ENCODE peak calls at places on chromosomes 12 and 14, in ten cellular contexts. V is kidney, Y is Caco-2, T is cardiac fibroblast, W is aorta, M is AG09309, I is K562, P is fibroblast of pulmonary artery, F is small intestine, Q is neural progenitor cell. Z is an unnamed sample.

GRCh38 chr12:86230516-86231146 is 25.6 kb downstream of the MGAT4C start:
- DNase-seq in V (no peak), Y (no peak), T (peak; percentile 7), W (no peak), M (no peak), I (no peak), P (peak; percentile 55), F (no peak), Q (no peak), Z (no peak)

GRCh38 chr12:118059645-118060275 is 1.2 kb downstream of the WSB2 start:
- DNase-seq in V (no peak), Y (no peak), T (peak; percentile 24), W (no peak), M (no peak), I (no peak), P (peak; percentile 25), F (peak; percentile 10), Q (no peak), Z (no peak)

GRCh38 chr12:25242981-25243764 is 7.6 kb downstream of the KRAS start:
- DNase-seq in V (no peak), Y (peak; percentile 66), T (peak; percentile 25), W (no peak), M (no peak), I (no peak), P (peak; percentile 66), F (peak; percentile 90), Q (no peak), Z (no peak)

GRCh38 chr12:104653730-104654328 is 197.1 kb downstream of the CHST11 start:
- DNase-seq in V (no peak), Y (no peak), T (no peak), W (no peak), M (no peak), I (peak; percentile 59), P (no peak), F (peak; percentile 17), Q (peak; percentile 45), Z (no peak)

GRCh38 chr14:79332504-79333197 is 878.7 kb downstream of the DIO2 start:
- DNase-seq in V (no peak), Y (no peak), T (no peak), W (no peak), M (no peak), I (no peak), P (no peak), F (no peak), Q (peak; percentile 66), Z (no peak)

GRCh38 chr14:65237956-65238355 is 135.6 kb upstream of the MAX start:
- DNase-seq in V (no peak), Y (peak; percentile 66), T (no peak), W (no peak), M (no peak), I (peak; percentile 59), P (peak; percentile 47), F (peak; percentile 62), Q (no peak), Z (no peak)

GRCh38 chr14:96470331-96470730 is 31.9 kb upstream of the PAPOLA start:
- DNase-seq in V (no peak), Y (no peak), T (no peak), W (no peak), M (no peak), I (no peak), P (no peak), F (no peak), Q (no peak), Z (no peak)

GRCh38 chr12:114265036-114265435 is 140.9 kb downstream of the TBX5 start:
- DNase-seq in V (no peak), Y (no peak), T (no peak), W (no peak), M (no peak), I (no peak), P (no peak), F (no peak), Q (no peak), Z (no peak)

DNA sequence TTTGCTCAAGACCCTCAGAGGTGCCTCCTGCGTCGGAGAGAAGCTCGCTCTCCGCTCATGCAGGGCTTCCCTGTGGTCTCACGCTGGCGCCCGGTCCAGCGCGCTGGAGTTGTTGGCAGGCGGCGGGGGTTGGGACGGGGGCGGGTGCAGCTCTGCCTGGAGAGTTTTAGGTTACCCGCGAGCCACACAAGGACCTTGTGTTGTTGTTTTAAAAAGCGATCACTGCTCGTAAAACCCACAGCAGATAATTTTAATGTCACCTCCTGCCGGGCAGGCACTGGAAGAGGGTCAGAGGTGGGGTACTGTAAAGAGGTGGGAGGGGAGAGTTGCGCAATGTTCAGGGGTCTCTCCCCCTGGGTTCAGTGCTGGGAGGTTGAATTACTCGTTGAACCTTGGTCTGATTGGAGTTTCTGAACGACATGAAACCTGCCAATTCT is 853 bp downstream of the SMOC1 start:
- DNase-seq in V (no peak), Y (no peak), T (no peak), W (no peak), M (no peak), I (no peak), P (no peak), F (no peak), Q (peak; percentile 60), Z (no peak)
- H3K4me3 ChIP-seq in V (peak overlapping the region; percentile 32), Y (no peak overlapping the region), T (peak overlapping the region; percentile 22), W (no peak overlapping the region), M (no peak overlapping the region), I (no peak overlapping the region), P (no peak overlapping the region), F (no peak overlapping the region), Q (peak overlapping the region; percentile 94), Z (no peak overlapping the region)

DNA sequence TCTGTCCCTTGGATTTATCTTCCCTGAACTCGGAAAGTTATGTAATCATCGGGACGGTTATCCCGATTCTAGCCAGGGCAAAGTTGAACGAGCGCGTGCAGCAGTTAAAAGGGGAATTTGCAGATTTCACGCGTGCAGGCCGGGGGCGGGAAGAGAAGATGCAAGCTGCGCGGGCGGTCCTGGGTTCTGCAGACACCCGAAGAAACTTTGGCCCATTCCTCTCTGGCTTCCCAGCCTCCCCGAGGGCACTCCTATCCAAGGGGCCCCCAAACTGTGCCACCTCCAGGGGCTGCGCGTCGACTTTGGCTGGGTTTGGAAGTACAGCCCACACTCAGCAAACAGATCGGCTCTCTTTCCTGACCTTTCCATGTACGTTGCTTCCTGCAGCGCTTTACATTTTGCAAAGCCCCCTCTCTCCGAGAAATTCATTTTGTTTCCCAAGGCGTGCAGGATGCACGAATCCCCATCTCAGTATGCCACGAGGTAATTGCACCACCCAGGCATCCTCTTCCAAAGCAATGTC is 941 bp upstream of the PPP1CC start:
- DNase-seq in V (peak; percentile 83), Y (no peak), T (peak; percentile 48), W (peak; percentile 72), M (no peak), I (peak; percentile 49), P (peak; percentile 46), F (peak; percentile 84), Q (peak; percentile 38), Z (peak; percentile 46)
- H3K4me3 ChIP-seq in V (peak overlapping the region; percentile 88), Y (peak overlapping the region; percentile 97), T (peak overlapping the region; percentile 64), W (no peak overlapping the region), M (no peak overlapping the region), I (peak overlapping the region; percentile 85), P (peak overlapping the region; percentile 61), F (peak overlapping the region; percentile 12), Q (peak overlapping the region; percentile 100), Z (peak overlapping the region; percentile 86)

GRCh38 chr12:6383572-6384498 is at the start of gene LTBR:
- DNase-seq in V (peak; percentile 99), Y (peak; percentile 97), T (peak; percentile 93), W (peak; percentile 98), M (peak; percentile 63), I (peak; percentile 87), P (peak; percentile 96), F (peak; percentile 94), Q (peak; percentile 49), Z (peak; percentile 96)

GRCh38 chr12:6384499-6385436 is 806 bp downstream of the LTBR start:
- DNase-seq in V (no peak), Y (no peak), T (peak; percentile 32), W (peak; percentile 59), M (no peak), I (peak; percentile 40), P (no peak), F (peak; percentile 58), Q (no peak), Z (peak; percentile 42)

GRCh38 chr12:6386522-6386921 is 2.6 kb downstream of the LTBR start:
- DNase-seq in V (no peak), Y (no peak), T (no peak), W (no peak), M (no peak), I (no peak), P (no peak), F (no peak), Q (no peak), Z (no peak)

GRCh38 chr12:6387541-6387940 is 3.6 kb downstream of the LTBR start:
- DNase-seq in V (no peak), Y (no peak), T (no peak), W (no peak), M (no peak), I (no peak), P (no peak), F (no peak), Q (no peak), Z (no peak)

DNA sequence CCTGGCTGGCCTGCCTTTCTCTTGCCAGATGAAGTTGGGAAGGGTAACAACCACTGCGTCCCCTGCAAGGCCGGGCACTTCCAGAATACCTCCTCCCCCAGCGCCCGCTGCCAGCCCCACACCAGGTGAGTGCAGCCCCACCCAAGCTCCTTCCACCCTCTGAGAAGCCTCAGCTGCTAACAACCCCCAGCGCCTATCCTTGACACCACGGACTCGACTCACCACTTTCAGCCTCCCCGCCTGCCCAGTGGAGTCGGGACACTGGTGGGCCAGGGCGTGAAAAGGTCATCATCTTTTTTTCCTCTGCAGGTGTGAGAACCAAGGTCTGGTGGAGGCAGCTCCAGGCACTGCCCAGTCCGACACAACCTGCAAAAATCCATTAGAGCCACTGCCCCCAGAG is 2.1 kb downstream of the LTBR start:
- DNase-seq in V (no peak), Y (no peak), T (no peak), W (peak; percentile 38), M (no peak), I (no peak), P (no peak), F (no peak), Q (no peak), Z (no peak)
- H3K4me3 ChIP-seq in V (no peak overlapping the region), Y (no peak overlapping the region), T (no peak overlapping the region), W (no peak overlapping the region), M (no peak overlapping the region), I (no peak overlapping the region), P (peak overlapping the region; percentile 12), F (peak overlapping the region; percentile 0), Q (no peak overlapping the region), Z (no peak overlapping the region)

GRCh38 chr14:76376001-76376404 is at the start of gene ESRRB:
- DNase-seq in V (no peak), Y (no peak), T (no peak), W (no peak), M (no peak), I (no peak), P (peak; percentile 13), F (no peak), Q (peak; percentile 74), Z (no peak)

GRCh38 chr14:76376878-76377523 is 1.1 kb downstream of the ESRRB start:
- DNase-seq in V (no peak), Y (no peak), T (no peak), W (no peak), M (no peak), I (no peak), P (no peak), F (no peak), Q (peak; percentile 40), Z (no peak)

GRCh38 chr14:76377675-76378074 is 1.7 kb downstream of the ESRRB start:
- DNase-seq in V (no peak), Y (no peak), T (no peak), W (no peak), M (no peak), I (no peak), P (no peak), F (no peak), Q (no peak), Z (no peak)

GRCh38 chr14:76375484-76375883 is 453 bp upstream of the ESRRB start:
- DNase-seq in V (no peak), Y (no peak), T (no peak), W (no peak), M (no peak), I (no peak), P (no peak), F (no peak), Q (no peak), Z (no peak)

GRCh38 chr14:76376409-76376877 is 506 bp downstream of the ESRRB start:
- DNase-seq in V (no peak), Y (no peak), T (no peak), W (no peak), M (no peak), I (no peak), P (no peak), F (no peak), Q (peak; percentile 28), Z (no peak)
- H3K4me3 ChIP-seq in V (peak overlapping the region; percentile 71), Y (peak overlapping the region; percentile 16), T (peak overlapping the region; percentile 18), W (no peak overlapping the region), M (peak overlapping the region; percentile 23), I (no peak overlapping the region), P (peak overlapping the region; percentile 22), F (peak overlapping the region; percentile 14), Q (peak overlapping the region; percentile 65), Z (no peak overlapping the region)

Z was measured in uterus.